ENCODE peak calls at places on chromosomes 6 and 20, in nine cellular contexts. X is heart left ventricle; M is ovary; C is amygdala; H is GM23338; J is uterus; Q is fibroblast of pulmonary artery; U is GM12865; E is activated T-helper 1 cell treated with anti-CD3 and anti-CD28 coated beads, Interleukin-2, amount 50 U/mL, for 16 hours. W is an unnamed sample.

GRCh38 chr6:28978959-28979561 is 26.1 kb downstream of the ZNF311 start:
- DNase-seq in C (no peak), J (no peak), Q (no peak), H (no peak), E (no peak), X (no peak), M (no peak), U (peak), W (no peak)

GRCh38 chr6:125245523-125246264 is 56.1 kb downstream of the HDDC2 start:
- DNase-seq in C (no peak), X (no peak), U (no peak), H (peak), J (no peak), Q (no peak), M (no peak), E (no peak), W (no peak)

GRCh38 chr6:44444853-44445252 is 57.3 kb downstream of the CDC5L start:
- DNase-seq in M (no peak), C (no peak), U (no peak), H (peak), J (no peak), X (no peak), E (no peak), Q (no peak), W (no peak)

GRCh38 chr6:41193171-41193734 is 7.7 kb downstream of the TREML2 start:
- DNase-seq in M (no peak), C (no peak), H (no peak), E (no peak), U (no peak), J (no peak), Q (no peak), X (no peak), W (no peak)

GRCh38 chr6:15775076-15775634 is 112.3 kb upstream of the DTNBP1 start:
- DNase-seq in J (no peak), E (no peak), H (no peak), C (no peak), X (no peak), Q (no peak), U (peak), M (no peak), W (no peak)

GRCh38 chr20:15491564-15491963 is 1081.7 kb downstream of the KIF16B start:
- DNase-seq in U (peak), C (no peak), X (no peak), J (no peak), Q (no peak), E (no peak), M (no peak), H (peak), W (no peak)

GRCh38 chr6:12522347-12522746 is 194.2 kb upstream of the PHACTR1 start:
- DNase-seq in H (no peak), Q (peak), M (no peak), X (no peak), E (no peak), J (no peak), U (peak), C (no peak), W (no peak)

GRCh38 chr6:159324599-159324998 is 155.4 kb downstream of the FNDC1 start:
- DNase-seq in J (no peak), M (no peak), E (no peak), X (no peak), H (no peak), U (no peak), C (no peak), Q (no peak), W (no peak)

W was measured in left cardiac atrium.